ENCODE peak calls at places on chromosomes 7 and 10, in six cellular contexts. D, K, I, A, O and G are unnamed samples.

GRCh38 chr10:51405580-51406367 is 293.6 kb downstream of the CSTF2T start:
- DNase-seq in D (peak), K (peak), I (no peak), A (no peak), O (no peak), G (no peak)

GRCh38 chr10:43044444-43045245 is 32.2 kb upstream of the RET start:
- DNase-seq in D (no peak), K (no peak), I (no peak), A (peak), O (no peak), G (no peak)

GRCh38 chr10:43046288-43046991 is 30.4 kb upstream of the RET start:
- DNase-seq in D (no peak), K (no peak), I (peak), A (no peak), O (no peak), G (no peak)

GRCh38 chr7:27145884-27146401 is 1.6 kb downstream of the HOXA6 start:
- DNase-seq in D (no peak), K (no peak), I (no peak), A (peak), O (no peak), G (no peak)

GRCh38 chr7:130974794-130975193 is 240.8 kb upstream of the KLF14 start:
- DNase-seq in D (no peak), K (no peak), I (no peak), A (no peak), O (peak), G (no peak)

GRCh38 chr7:44970521-44971051 is 8.2 kb downstream of the MYO1G start:
- DNase-seq in D (no peak), K (no peak), I (no peak), A (no peak), O (no peak), G (no peak)

GRCh38 chr10:101140950-101141621 is 10.0 kb downstream of the TLX1 start:
- DNase-seq in D (no peak), K (no peak), I (no peak), A (no peak), O (no peak), G (no peak)

GRCh38 chr7:27157717-27158431 is 1.4 kb upstream of the HOXA7 start:
- DNase-seq in D (no peak), K (no peak), I (no peak), A (peak), O (no peak), G (no peak)

GRCh38 chr10:96695366-96695765 is 24.9 kb downstream of the PIK3AP1 start:
- DNase-seq in D (no peak), K (no peak), I (no peak), A (no peak), O (peak), G (no peak)

GRCh38 chr10:66322261-66322660 is 603.6 kb upstream of the LRRTM3 start:
- DNase-seq in D (peak), K (no peak), I (no peak), A (peak), O (no peak), G (no peak)

GRCh38 chr10:72802291-72803118 is 91.0 kb upstream of the OIT3 start:
- DNase-seq in D (peak), K (peak), I (no peak), A (no peak), O (no peak), G (no peak)

GRCh38 chr10:9342865-9343450 is 1288.5 kb downstream of the GATA3 start:
- DNase-seq in D (peak), K (peak), I (no peak), A (no peak), O (peak), G (peak)

GRCh38 chr7:33996899-33997298 is 91.6 kb downstream of the BMPER start:
- DNase-seq in D (no peak), K (no peak), I (no peak), A (no peak), O (no peak), G (no peak)

GRCh38 chr10:124643281-124644009 is 100.7 kb downstream of the FAM53B start:
- DNase-seq in D (peak), K (no peak), I (no peak), A (no peak), O (no peak), G (no peak)

GRCh38 chr10:13218878-13219277 is 15.3 kb downstream of the UCMA start:
- DNase-seq in D (no peak), K (no peak), I (no peak), A (no peak), O (no peak), G (no peak)

GRCh38 chr10:102284531-102284930 is 39.2 kb downstream of the GBF1 start:
- DNase-seq in D (no peak), K (no peak), I (no peak), A (no peak), O (no peak), G (no peak)

GRCh38 chr7:116145245-116145852 is 65.0 kb upstream of the TES start:
- DNase-seq in D (no peak), K (no peak), I (no peak), A (no peak), O (no peak), G (no peak)

GRCh38 chr7:97835296-97836138 is 36.7 kb downstream of the ASNS start:
- DNase-seq in D (peak), K (peak), I (peak), A (peak), O (peak), G (peak)

GRCh38 chr10:94108200-94108599 is 114.5 kb downstream of the PLCE1 start:
- DNase-seq in D (peak), K (peak), I (no peak), A (no peak), O (no peak), G (no peak)

GRCh38 chr7:37062019-37062418 is 337.7 kb upstream of the AOAH start:
- DNase-seq in D (peak), K (no peak), I (no peak), A (no peak), O (no peak), G (peak)

GRCh38 chr7:111232249-111233084 is 141.5 kb downstream of the LRRN3 start:
- DNase-seq in D (peak), K (peak), I (no peak), A (no peak), O (no peak), G (no peak)

GRCh38 chr10:55629792-55630490 is 731.1 kb downstream of the ZWINT start:
- DNase-seq in D (peak), K (no peak), I (no peak), A (peak), O (no peak), G (peak)

GRCh38 chr10:18377898-18378297 is 237.7 kb downstream of the CACNB2 start:
- DNase-seq in D (no peak), K (no peak), I (no peak), A (no peak), O (no peak), G (no peak)

GRCh38 chr7:84232653-84233052 is 38.1 kb upstream of the SEMA3A start:
- DNase-seq in D (peak), K (peak), I (no peak), A (no peak), O (no peak), G (no peak)

GRCh38 chr7:51318886-51319579 is 2.4 kb upstream of the COBL start:
- DNase-seq in D (no peak), K (no peak), I (no peak), A (peak), O (no peak), G (no peak)

GRCh38 chr10:15738237-15738928 is 18.7 kb upstream of the ITGA8 start:
- DNase-seq in D (peak), K (peak), I (no peak), A (no peak), O (no peak), G (no peak)

GRCh38 chr7:74466196-74466813 is 12.6 kb downstream of the GTF2IRD1 start:
- DNase-seq in D (no peak), K (no peak), I (no peak), A (no peak), O (peak), G (peak)

GRCh38 chr10:29840516-29841276 is 205.9 kb upstream of the SVIL start:
- DNase-seq in D (peak), K (no peak), I (no peak), A (no peak), O (no peak), G (no peak)

GRCh38 chr7:111933614-111934013 is 272.6 kb downstream of the DOCK4 start:
- DNase-seq in D (peak), K (peak), I (no peak), A (no peak), O (no peak), G (no peak)